ENCODE peak calls at places on chromosomes 6 and 20, in nine cellular contexts. One of them, this sample, is unnamed.

GRCh38 chr6:81003894-81004293 is 748.6 kb downstream of the TENT5A start:
- DNase-seq in EL: no peak
- DNase-seq in Kasumi-1: no peak
- DNase-seq in activated naive CD4-positive, alpha-beta T cell treated with anti-CD3 and anti-CD28 coated beads, Interleukin-2, amount 10 ng/mL, durations not matched to agents 7 days and 5 days: no peak
- DNase-seq in activated T-cell treated with anti-CD3 and anti-CD28 coated beads, Interleukin-2, amount 50 U/mL, for 72 hours: no peak
- DNase-seq in mesothelial cell of epicardium: no peak
- DNase-seq in anterior cingulate cortex: no peak
- DNase-seq in fibroblast of lung: no peak
- DNase-seq in body of pancreas: no peak
- DNase-seq in this sample: no peak

GRCh38 chr20:37714973-37715657 is 21.3 kb downstream of the CTNNBL1 start:
- DNase-seq in EL: peak
- DNase-seq in Kasumi-1: peak
- DNase-seq in activated naive CD4-positive, alpha-beta T cell treated with anti-CD3 and anti-CD28 coated beads, Interleukin-2, amount 10 ng/mL, durations not matched to agents 7 days and 5 days: no peak
- DNase-seq in activated T-cell treated with anti-CD3 and anti-CD28 coated beads, Interleukin-2, amount 50 U/mL, for 72 hours: no peak
- DNase-seq in mesothelial cell of epicardium: no peak
- DNase-seq in anterior cingulate cortex: no peak
- DNase-seq in fibroblast of lung: peak
- DNase-seq in body of pancreas: no peak
- DNase-seq in this sample: no peak

GRCh38 chr20:36104856-36105255 is 49.7 kb upstream of the EPB41L1 start:
- DNase-seq in EL: no peak
- DNase-seq in Kasumi-1: no peak
- DNase-seq in activated naive CD4-positive, alpha-beta T cell treated with anti-CD3 and anti-CD28 coated beads, Interleukin-2, amount 10 ng/mL, durations not matched to agents 7 days and 5 days: no peak
- DNase-seq in activated T-cell treated with anti-CD3 and anti-CD28 coated beads, Interleukin-2, amount 50 U/mL, for 72 hours: no peak
- DNase-seq in mesothelial cell of epicardium: no peak
- DNase-seq in anterior cingulate cortex: no peak
- DNase-seq in fibroblast of lung: no peak
- DNase-seq in body of pancreas: no peak
- DNase-seq in this sample: no peak

GRCh38 chr6:115004982-115005381 is 662.2 kb upstream of the HS3ST5 start:
- DNase-seq in EL: no peak
- DNase-seq in Kasumi-1: no peak
- DNase-seq in activated naive CD4-positive, alpha-beta T cell treated with anti-CD3 and anti-CD28 coated beads, Interleukin-2, amount 10 ng/mL, durations not matched to agents 7 days and 5 days: no peak
- DNase-seq in activated T-cell treated with anti-CD3 and anti-CD28 coated beads, Interleukin-2, amount 50 U/mL, for 72 hours: no peak
- DNase-seq in mesothelial cell of epicardium: no peak
- DNase-seq in anterior cingulate cortex: no peak
- DNase-seq in fibroblast of lung: no peak
- DNase-seq in body of pancreas: no peak
- DNase-seq in this sample: no peak

GRCh38 chr6:62445521-62445920 is 159.5 kb upstream of the KHDRBS2 start:
- DNase-seq in EL: no peak
- DNase-seq in Kasumi-1: no peak
- DNase-seq in activated naive CD4-positive, alpha-beta T cell treated with anti-CD3 and anti-CD28 coated beads, Interleukin-2, amount 10 ng/mL, durations not matched to agents 7 days and 5 days: no peak
- DNase-seq in activated T-cell treated with anti-CD3 and anti-CD28 coated beads, Interleukin-2, amount 50 U/mL, for 72 hours: no peak
- DNase-seq in mesothelial cell of epicardium: no peak
- DNase-seq in anterior cingulate cortex: no peak
- DNase-seq in fibroblast of lung: no peak
- DNase-seq in body of pancreas: no peak
- DNase-seq in this sample: no peak

GRCh38 chr6:87122477-87122876 is 27.6 kb upstream of the CGA start:
- DNase-seq in EL: no peak
- DNase-seq in Kasumi-1: no peak
- DNase-seq in activated naive CD4-positive, alpha-beta T cell treated with anti-CD3 and anti-CD28 coated beads, Interleukin-2, amount 10 ng/mL, durations not matched to agents 7 days and 5 days: no peak
- DNase-seq in activated T-cell treated with anti-CD3 and anti-CD28 coated beads, Interleukin-2, amount 50 U/mL, for 72 hours: no peak
- DNase-seq in mesothelial cell of epicardium: no peak
- DNase-seq in anterior cingulate cortex: no peak
- DNase-seq in fibroblast of lung: no peak
- DNase-seq in body of pancreas: no peak
- DNase-seq in this sample: no peak

GRCh38 chr20:48153523-48153922 is 368.2 kb upstream of the SULF2 start:
- DNase-seq in EL: no peak
- DNase-seq in Kasumi-1: no peak
- DNase-seq in activated naive CD4-positive, alpha-beta T cell treated with anti-CD3 and anti-CD28 coated beads, Interleukin-2, amount 10 ng/mL, durations not matched to agents 7 days and 5 days: no peak
- DNase-seq in activated T-cell treated with anti-CD3 and anti-CD28 coated beads, Interleukin-2, amount 50 U/mL, for 72 hours: no peak
- DNase-seq in mesothelial cell of epicardium: no peak
- DNase-seq in anterior cingulate cortex: no peak
- DNase-seq in fibroblast of lung: no peak
- DNase-seq in body of pancreas: peak
- DNase-seq in this sample: peak

GRCh38 chr6:1617466-1618304 is 8.0 kb downstream of the FOXC1 start:
- DNase-seq in EL: no peak
- DNase-seq in Kasumi-1: no peak
- DNase-seq in activated naive CD4-positive, alpha-beta T cell treated with anti-CD3 and anti-CD28 coated beads, Interleukin-2, amount 10 ng/mL, durations not matched to agents 7 days and 5 days: no peak
- DNase-seq in activated T-cell treated with anti-CD3 and anti-CD28 coated beads, Interleukin-2, amount 50 U/mL, for 72 hours: no peak
- DNase-seq in mesothelial cell of epicardium: no peak
- DNase-seq in anterior cingulate cortex: no peak
- DNase-seq in fibroblast of lung: no peak
- DNase-seq in body of pancreas: no peak
- DNase-seq in this sample: no peak

GRCh38 chr6:154705471-154706113 is 27.6 kb upstream of the SCAF8 start:
- DNase-seq in EL: peak
- DNase-seq in Kasumi-1: no peak
- DNase-seq in activated naive CD4-positive, alpha-beta T cell treated with anti-CD3 and anti-CD28 coated beads, Interleukin-2, amount 10 ng/mL, durations not matched to agents 7 days and 5 days: no peak
- DNase-seq in activated T-cell treated with anti-CD3 and anti-CD28 coated beads, Interleukin-2, amount 50 U/mL, for 72 hours: no peak
- DNase-seq in mesothelial cell of epicardium: no peak
- DNase-seq in anterior cingulate cortex: no peak
- DNase-seq in fibroblast of lung: peak
- DNase-seq in body of pancreas: peak
- DNase-seq in this sample: no peak

GRCh38 chr20:40945754-40946451 is 82.7 kb upstream of the TOP1 start:
- DNase-seq in EL: peak
- DNase-seq in Kasumi-1: peak
- DNase-seq in activated naive CD4-positive, alpha-beta T cell treated with anti-CD3 and anti-CD28 coated beads, Interleukin-2, amount 10 ng/mL, durations not matched to agents 7 days and 5 days: peak
- DNase-seq in activated T-cell treated with anti-CD3 and anti-CD28 coated beads, Interleukin-2, amount 50 U/mL, for 72 hours: no peak
- DNase-seq in mesothelial cell of epicardium: peak
- DNase-seq in anterior cingulate cortex: peak
- DNase-seq in fibroblast of lung: peak
- DNase-seq in body of pancreas: peak
- DNase-seq in this sample: peak

GRCh38 chr6:147142684-147143245 is 61.5 kb upstream of the STXBP5 start:
- DNase-seq in EL: peak
- DNase-seq in Kasumi-1: no peak
- DNase-seq in activated naive CD4-positive, alpha-beta T cell treated with anti-CD3 and anti-CD28 coated beads, Interleukin-2, amount 10 ng/mL, durations not matched to agents 7 days and 5 days: no peak
- DNase-seq in activated T-cell treated with anti-CD3 and anti-CD28 coated beads, Interleukin-2, amount 50 U/mL, for 72 hours: no peak
- DNase-seq in mesothelial cell of epicardium: no peak
- DNase-seq in anterior cingulate cortex: no peak
- DNase-seq in fibroblast of lung: no peak
- DNase-seq in body of pancreas: no peak
- DNase-seq in this sample: no peak

GRCh38 chr6:4925580-4925979 is 78.3 kb downstream of the RPP40 start:
- DNase-seq in EL: no peak
- DNase-seq in Kasumi-1: no peak
- DNase-seq in activated naive CD4-positive, alpha-beta T cell treated with anti-CD3 and anti-CD28 coated beads, Interleukin-2, amount 10 ng/mL, durations not matched to agents 7 days and 5 days: no peak
- DNase-seq in activated T-cell treated with anti-CD3 and anti-CD28 coated beads, Interleukin-2, amount 50 U/mL, for 72 hours: no peak
- DNase-seq in mesothelial cell of epicardium: no peak
- DNase-seq in anterior cingulate cortex: no peak
- DNase-seq in fibroblast of lung: no peak
- DNase-seq in body of pancreas: no peak
- DNase-seq in this sample: no peak

GRCh38 chr20:33753763-33754162 is 22.0 kb downstream of the ZNF341 start:
- DNase-seq in EL: peak
- DNase-seq in Kasumi-1: no peak
- DNase-seq in activated naive CD4-positive, alpha-beta T cell treated with anti-CD3 and anti-CD28 coated beads, Interleukin-2, amount 10 ng/mL, durations not matched to agents 7 days and 5 days: no peak
- DNase-seq in activated T-cell treated with anti-CD3 and anti-CD28 coated beads, Interleukin-2, amount 50 U/mL, for 72 hours: no peak
- DNase-seq in mesothelial cell of epicardium: no peak
- DNase-seq in anterior cingulate cortex: no peak
- DNase-seq in fibroblast of lung: peak
- DNase-seq in body of pancreas: no peak
- DNase-seq in this sample: no peak

GRCh38 chr6:36682328-36683144 is 4.0 kb downstream of the CDKN1A start:
- DNase-seq in EL: peak
- DNase-seq in Kasumi-1: peak
- DNase-seq in activated naive CD4-positive, alpha-beta T cell treated with anti-CD3 and anti-CD28 coated beads, Interleukin-2, amount 10 ng/mL, durations not matched to agents 7 days and 5 days: peak
- DNase-seq in activated T-cell treated with anti-CD3 and anti-CD28 coated beads, Interleukin-2, amount 50 U/mL, for 72 hours: peak
- DNase-seq in mesothelial cell of epicardium: no peak
- DNase-seq in anterior cingulate cortex: no peak
- DNase-seq in fibroblast of lung: peak
- DNase-seq in body of pancreas: peak
- DNase-seq in this sample: no peak

GRCh38 chr6:25229671-25230321 is 49.4 kb upstream of the CARMIL1 start:
- DNase-seq in EL: peak
- DNase-seq in Kasumi-1: no peak
- DNase-seq in activated naive CD4-positive, alpha-beta T cell treated with anti-CD3 and anti-CD28 coated beads, Interleukin-2, amount 10 ng/mL, durations not matched to agents 7 days and 5 days: no peak
- DNase-seq in activated T-cell treated with anti-CD3 and anti-CD28 coated beads, Interleukin-2, amount 50 U/mL, for 72 hours: no peak
- DNase-seq in mesothelial cell of epicardium: no peak
- DNase-seq in anterior cingulate cortex: no peak
- DNase-seq in fibroblast of lung: peak
- DNase-seq in body of pancreas: no peak
- DNase-seq in this sample: no peak

GRCh38 chr6:35258336-35258735 is 1.2 kb upstream of the ZNF76 start:
- DNase-seq in EL: no peak
- DNase-seq in Kasumi-1: no peak
- DNase-seq in activated naive CD4-positive, alpha-beta T cell treated with anti-CD3 and anti-CD28 coated beads, Interleukin-2, amount 10 ng/mL, durations not matched to agents 7 days and 5 days: no peak
- DNase-seq in activated T-cell treated with anti-CD3 and anti-CD28 coated beads, Interleukin-2, amount 50 U/mL, for 72 hours: no peak
- DNase-seq in mesothelial cell of epicardium: no peak
- DNase-seq in anterior cingulate cortex: no peak
- DNase-seq in fibroblast of lung: no peak
- DNase-seq in body of pancreas: no peak
- DNase-seq in this sample: no peak

GRCh38 chr20:19958243-19958642 is 58.9 kb upstream of the NAA20 start:
- DNase-seq in EL: no peak
- DNase-seq in Kasumi-1: no peak
- DNase-seq in activated naive CD4-positive, alpha-beta T cell treated with anti-CD3 and anti-CD28 coated beads, Interleukin-2, amount 10 ng/mL, durations not matched to agents 7 days and 5 days: no peak
- DNase-seq in activated T-cell treated with anti-CD3 and anti-CD28 coated beads, Interleukin-2, amount 50 U/mL, for 72 hours: no peak
- DNase-seq in mesothelial cell of epicardium: no peak
- DNase-seq in anterior cingulate cortex: no peak
- DNase-seq in fibroblast of lung: no peak
- DNase-seq in body of pancreas: no peak
- DNase-seq in this sample: no peak

GRCh38 chr20:25341716-25342680 is 48.6 kb downstream of the ABHD12 start:
- DNase-seq in EL: peak
- DNase-seq in Kasumi-1: no peak
- DNase-seq in activated naive CD4-positive, alpha-beta T cell treated with anti-CD3 and anti-CD28 coated beads, Interleukin-2, amount 10 ng/mL, durations not matched to agents 7 days and 5 days: no peak
- DNase-seq in activated T-cell treated with anti-CD3 and anti-CD28 coated beads, Interleukin-2, amount 50 U/mL, for 72 hours: no peak
- DNase-seq in mesothelial cell of epicardium: no peak
- DNase-seq in anterior cingulate cortex: no peak
- DNase-seq in fibroblast of lung: no peak
- DNase-seq in body of pancreas: no peak
- DNase-seq in this sample: no peak

GRCh38 chr20:33663161-33664084 is 1.3 kb downstream of the C20orf144 start:
- DNase-seq in EL: peak
- DNase-seq in Kasumi-1: peak
- DNase-seq in activated naive CD4-positive, alpha-beta T cell treated with anti-CD3 and anti-CD28 coated beads, Interleukin-2, amount 10 ng/mL, durations not matched to agents 7 days and 5 days: peak
- DNase-seq in activated T-cell treated with anti-CD3 and anti-CD28 coated beads, Interleukin-2, amount 50 U/mL, for 72 hours: peak
- DNase-seq in mesothelial cell of epicardium: peak
- DNase-seq in anterior cingulate cortex: peak
- DNase-seq in fibroblast of lung: peak
- DNase-seq in body of pancreas: peak
- DNase-seq in this sample: peak

GRCh38 chr6:33815854-33816253 is 12.1 kb upstream of the MLN start:
- DNase-seq in EL: peak
- DNase-seq in Kasumi-1: peak
- DNase-seq in activated naive CD4-positive, alpha-beta T cell treated with anti-CD3 and anti-CD28 coated beads, Interleukin-2, amount 10 ng/mL, durations not matched to agents 7 days and 5 days: peak
- DNase-seq in activated T-cell treated with anti-CD3 and anti-CD28 coated beads, Interleukin-2, amount 50 U/mL, for 72 hours: no peak
- DNase-seq in mesothelial cell of epicardium: no peak
- DNase-seq in anterior cingulate cortex: no peak
- DNase-seq in fibroblast of lung: no peak
- DNase-seq in body of pancreas: peak
- DNase-seq in this sample: no peak

GRCh38 chr6:80234411-80234810 is 127.9 kb downstream of the BCKDHB start:
- DNase-seq in EL: no peak
- DNase-seq in Kasumi-1: no peak
- DNase-seq in activated naive CD4-positive, alpha-beta T cell treated with anti-CD3 and anti-CD28 coated beads, Interleukin-2, amount 10 ng/mL, durations not matched to agents 7 days and 5 days: no peak
- DNase-seq in activated T-cell treated with anti-CD3 and anti-CD28 coated beads, Interleukin-2, amount 50 U/mL, for 72 hours: no peak
- DNase-seq in mesothelial cell of epicardium: no peak
- DNase-seq in anterior cingulate cortex: no peak
- DNase-seq in fibroblast of lung: no peak
- DNase-seq in body of pancreas: no peak
- DNase-seq in this sample: no peak

GRCh38 chr6:116070990-116071389 is 10.3 kb upstream of the FRK start:
- DNase-seq in EL: no peak
- DNase-seq in Kasumi-1: no peak
- DNase-seq in activated naive CD4-positive, alpha-beta T cell treated with anti-CD3 and anti-CD28 coated beads, Interleukin-2, amount 10 ng/mL, durations not matched to agents 7 days and 5 days: no peak
- DNase-seq in activated T-cell treated with anti-CD3 and anti-CD28 coated beads, Interleukin-2, amount 50 U/mL, for 72 hours: no peak
- DNase-seq in mesothelial cell of epicardium: no peak
- DNase-seq in anterior cingulate cortex: no peak
- DNase-seq in fibroblast of lung: no peak
- DNase-seq in body of pancreas: no peak
- DNase-seq in this sample: no peak

GRCh38 chr6:78908621-78909020 is 41.3 kb downstream of the IRAK1BP1 start:
- DNase-seq in EL: no peak
- DNase-seq in Kasumi-1: no peak
- DNase-seq in activated naive CD4-positive, alpha-beta T cell treated with anti-CD3 and anti-CD28 coated beads, Interleukin-2, amount 10 ng/mL, durations not matched to agents 7 days and 5 days: no peak
- DNase-seq in activated T-cell treated with anti-CD3 and anti-CD28 coated beads, Interleukin-2, amount 50 U/mL, for 72 hours: no peak
- DNase-seq in mesothelial cell of epicardium: no peak
- DNase-seq in anterior cingulate cortex: no peak
- DNase-seq in fibroblast of lung: no peak
- DNase-seq in body of pancreas: no peak
- DNase-seq in this sample: no peak

GRCh38 chr6:13454286-13455221 is 32.8 kb downstream of the GFOD1 start:
- DNase-seq in EL: peak
- DNase-seq in Kasumi-1: peak
- DNase-seq in activated naive CD4-positive, alpha-beta T cell treated with anti-CD3 and anti-CD28 coated beads, Interleukin-2, amount 10 ng/mL, durations not matched to agents 7 days and 5 days: peak
- DNase-seq in activated T-cell treated with anti-CD3 and anti-CD28 coated beads, Interleukin-2, amount 50 U/mL, for 72 hours: peak
- DNase-seq in mesothelial cell of epicardium: no peak
- DNase-seq in anterior cingulate cortex: peak
- DNase-seq in fibroblast of lung: peak
- DNase-seq in body of pancreas: peak
- DNase-seq in this sample: peak

GRCh38 chr6:145483191-145483996 is 251.9 kb downstream of the EPM2A start:
- DNase-seq in EL: peak
- DNase-seq in Kasumi-1: no peak
- DNase-seq in activated naive CD4-positive, alpha-beta T cell treated with anti-CD3 and anti-CD28 coated beads, Interleukin-2, amount 10 ng/mL, durations not matched to agents 7 days and 5 days: no peak
- DNase-seq in activated T-cell treated with anti-CD3 and anti-CD28 coated beads, Interleukin-2, amount 50 U/mL, for 72 hours: no peak
- DNase-seq in mesothelial cell of epicardium: no peak
- DNase-seq in anterior cingulate cortex: no peak
- DNase-seq in fibroblast of lung: no peak
- DNase-seq in body of pancreas: no peak
- DNase-seq in this sample: no peak

GRCh38 chr6:122789078-122789861 is at the start of gene SMPDL3A:
- DNase-seq in EL: peak
- DNase-seq in Kasumi-1: peak
- DNase-seq in activated naive CD4-positive, alpha-beta T cell treated with anti-CD3 and anti-CD28 coated beads, Interleukin-2, amount 10 ng/mL, durations not matched to agents 7 days and 5 days: peak
- DNase-seq in activated T-cell treated with anti-CD3 and anti-CD28 coated beads, Interleukin-2, amount 50 U/mL, for 72 hours: peak
- DNase-seq in mesothelial cell of epicardium: peak
- DNase-seq in anterior cingulate cortex: peak
- DNase-seq in fibroblast of lung: peak
- DNase-seq in body of pancreas: peak
- DNase-seq in this sample: peak

GRCh38 chr20:2816583-2817340 is 598 bp downstream of the TMEM239 start:
- DNase-seq in EL: no peak
- DNase-seq in Kasumi-1: no peak
- DNase-seq in activated naive CD4-positive, alpha-beta T cell treated with anti-CD3 and anti-CD28 coated beads, Interleukin-2, amount 10 ng/mL, durations not matched to agents 7 days and 5 days: peak
- DNase-seq in activated T-cell treated with anti-CD3 and anti-CD28 coated beads, Interleukin-2, amount 50 U/mL, for 72 hours: no peak
- DNase-seq in mesothelial cell of epicardium: no peak
- DNase-seq in anterior cingulate cortex: no peak
- DNase-seq in fibroblast of lung: no peak
- DNase-seq in body of pancreas: no peak
- DNase-seq in this sample: no peak

GRCh38 chr6:10555625-10556309 is 34.6 kb downstream of the GCNT2 start:
- DNase-seq in EL: peak
- DNase-seq in Kasumi-1: peak
- DNase-seq in activated naive CD4-positive, alpha-beta T cell treated with anti-CD3 and anti-CD28 coated beads, Interleukin-2, amount 10 ng/mL, durations not matched to agents 7 days and 5 days: no peak
- DNase-seq in activated T-cell treated with anti-CD3 and anti-CD28 coated beads, Interleukin-2, amount 50 U/mL, for 72 hours: no peak
- DNase-seq in mesothelial cell of epicardium: no peak
- DNase-seq in anterior cingulate cortex: peak
- DNase-seq in fibroblast of lung: peak
- DNase-seq in body of pancreas: peak
- DNase-seq in this sample: peak

GRCh38 chr6:150156460-150156859 is 13.6 kb downstream of the PPP1R14C start:
- DNase-seq in EL: no peak
- DNase-seq in Kasumi-1: no peak
- DNase-seq in activated naive CD4-positive, alpha-beta T cell treated with anti-CD3 and anti-CD28 coated beads, Interleukin-2, amount 10 ng/mL, durations not matched to agents 7 days and 5 days: no peak
- DNase-seq in activated T-cell treated with anti-CD3 and anti-CD28 coated beads, Interleukin-2, amount 50 U/mL, for 72 hours: no peak
- DNase-seq in mesothelial cell of epicardium: no peak
- DNase-seq in anterior cingulate cortex: no peak
- DNase-seq in fibroblast of lung: no peak
- DNase-seq in body of pancreas: no peak
- DNase-seq in this sample: no peak

GRCh38 chr6:110874880-110875547 is 429 bp downstream of the AMD1 start:
- DNase-seq in EL: no peak
- DNase-seq in Kasumi-1: no peak
- DNase-seq in activated naive CD4-positive, alpha-beta T cell treated with anti-CD3 and anti-CD28 coated beads, Interleukin-2, amount 10 ng/mL, durations not matched to agents 7 days and 5 days: peak
- DNase-seq in activated T-cell treated with anti-CD3 and anti-CD28 coated beads, Interleukin-2, amount 50 U/mL, for 72 hours: peak
- DNase-seq in mesothelial cell of epicardium: peak
- DNase-seq in anterior cingulate cortex: peak
- DNase-seq in fibroblast of lung: no peak
- DNase-seq in body of pancreas: peak
- DNase-seq in this sample: no peak

GRCh38 chr6:112016335-112016734 is 37.6 kb upstream of the CCN6 start:
- DNase-seq in EL: no peak
- DNase-seq in Kasumi-1: no peak
- DNase-seq in activated naive CD4-positive, alpha-beta T cell treated with anti-CD3 and anti-CD28 coated beads, Interleukin-2, amount 10 ng/mL, durations not matched to agents 7 days and 5 days: no peak
- DNase-seq in activated T-cell treated with anti-CD3 and anti-CD28 coated beads, Interleukin-2, amount 50 U/mL, for 72 hours: peak
- DNase-seq in mesothelial cell of epicardium: no peak
- DNase-seq in anterior cingulate cortex: no peak
- DNase-seq in fibroblast of lung: no peak
- DNase-seq in body of pancreas: no peak
- DNase-seq in this sample: no peak